ENCODE peak calls at places on chromosomes 4 and X, in six cellular contexts. V is tibial nerve, X is ovary, F is H54, I is esophagus squamous epithelium, H is lower leg skin. K is an unnamed sample.

GRCh38 chrX:22135994-22136684 is 104.0 kb downstream of the PHEX start:
- DNase-seq in V (peak; percentile 67), X (no peak), F (no peak), I (no peak), H (no peak), K (peak; percentile 57)

GRCh38 chr4:26786916-26787315 is 73.7 kb upstream of the STIM2 start:
- DNase-seq in V (no peak), X (no peak), F (no peak), I (no peak), H (no peak), K (no peak)

GRCh38 chr4:7041851-7042696 is 1.1 kb upstream of the TADA2B start:
- DNase-seq in V (peak; percentile 25), X (peak; percentile 44), F (peak; percentile 44), I (no peak), H (peak; percentile 90), K (peak; percentile 50)

GRCh38 chrX:53481093-53481492 is 46.9 kb upstream of the HSD17B10 start:
- DNase-seq in V (no peak), X (no peak), F (no peak), I (no peak), H (no peak), K (peak; percentile 12)

GRCh38 chr4:22515145-22515887 is 550 bp downstream of the ADGRA3 start:
- DNase-seq in V (peak; percentile 50), X (peak; percentile 58), F (peak; percentile 33), I (no peak), H (peak; percentile 90), K (peak; percentile 85)

GRCh38 chr4:150379454-150379853 is 202.5 kb upstream of the MAB21L2 start:
- DNase-seq in V (no peak), X (no peak), F (no peak), I (no peak), H (no peak), K (no peak)

GRCh38 chrX:71579990-71580380 is 1.7 kb downstream of the GCNA start:
- DNase-seq in V (no peak), X (no peak), F (no peak), I (no peak), H (no peak), K (no peak)

GRCh38 chr4:9762823-9763475 is 18.5 kb upstream of the DRD5 start:
- DNase-seq in V (peak; percentile 84), X (peak; percentile 51), F (peak; percentile 19), I (no peak), H (no peak), K (peak; percentile 57)

GRCh38 chr4:56077676-56078075 is 128.9 kb downstream of the CEP135 start:
- DNase-seq in V (no peak), X (no peak), F (no peak), I (no peak), H (no peak), K (no peak)

GRCh38 chrX:110317079-110317819 is 636 bp downstream of the AMMECR1 start:
- DNase-seq in V (peak; percentile 4), X (peak; percentile 22), F (peak; percentile 18), I (no peak), H (peak; percentile 87), K (peak; percentile 14)

GRCh38 chrX:106894392-106894909 is 8.7 kb downstream of the RIPPLY1 start:
- DNase-seq in V (peak; percentile 20), X (peak; percentile 51), F (peak; percentile 30), I (no peak), H (no peak), K (peak; percentile 44)

GRCh38 chr4:156946508-156947197 is 24.9 kb downstream of the PDGFC start:
- DNase-seq in V (peak; percentile 32), X (no peak), F (no peak), I (no peak), H (no peak), K (no peak)

DNA sequence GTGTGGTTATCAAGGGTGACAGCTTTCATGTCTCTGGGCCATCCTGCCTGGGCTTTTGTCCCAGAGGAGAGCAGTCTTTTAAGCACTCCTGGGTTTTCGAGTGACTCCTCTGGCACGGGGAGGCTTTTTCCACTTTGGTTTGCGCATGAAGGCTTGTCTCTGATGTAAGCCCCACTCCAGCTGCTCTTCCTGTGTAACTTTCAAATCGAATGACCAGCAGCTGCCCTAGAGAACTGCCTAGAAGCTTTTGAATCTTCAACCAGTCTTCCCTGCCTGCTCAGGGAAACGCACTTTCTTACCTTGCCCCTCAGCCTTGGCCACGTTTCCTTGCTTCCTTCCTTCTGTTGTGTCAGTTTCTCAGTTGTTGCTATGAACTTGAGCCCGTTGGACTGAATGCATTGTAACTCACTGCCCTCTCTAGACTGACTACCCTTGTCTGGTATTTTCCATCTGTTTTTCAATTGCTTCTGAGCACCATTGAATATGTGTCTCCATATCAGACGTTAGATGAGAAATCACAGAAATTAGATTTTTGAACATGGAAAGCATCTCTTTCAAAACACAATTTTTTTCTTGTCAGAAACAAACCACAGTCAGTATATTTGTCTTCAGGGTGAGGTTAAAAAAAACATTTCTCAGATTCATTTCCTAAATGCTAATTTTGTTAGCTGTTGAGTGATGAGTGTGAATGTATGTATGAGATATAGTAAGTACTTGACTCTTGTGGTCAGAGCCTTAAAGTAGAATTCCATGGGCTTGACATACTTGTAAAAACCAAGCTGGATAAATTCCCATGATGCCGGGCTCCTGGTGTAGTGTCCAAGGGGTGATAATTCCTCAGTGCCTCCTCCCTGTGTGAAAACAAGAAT is 45.4 kb downstream of the SLC9A6 start:
- DNase-seq in V (peak; percentile 52), X (no peak), F (no peak), I (no peak), H (no peak), K (peak; percentile 12)
- TF ChIP-seq POLR2A in V (no peak), X (no peak), F (no peak), I (no peak), H (no peak), K (no peak)

GRCh38 chrX:19874391-19875050 is 12.9 kb downstream of the SH3KBP1 start:
- DNase-seq in V (no peak), X (no peak), F (no peak), I (no peak), H (peak; percentile 31), K (no peak)
- TF ChIP-seq POLR2A in V (no peak), X (no peak), F (no peak), I (no peak), H (no peak), K (no peak)

DNA sequence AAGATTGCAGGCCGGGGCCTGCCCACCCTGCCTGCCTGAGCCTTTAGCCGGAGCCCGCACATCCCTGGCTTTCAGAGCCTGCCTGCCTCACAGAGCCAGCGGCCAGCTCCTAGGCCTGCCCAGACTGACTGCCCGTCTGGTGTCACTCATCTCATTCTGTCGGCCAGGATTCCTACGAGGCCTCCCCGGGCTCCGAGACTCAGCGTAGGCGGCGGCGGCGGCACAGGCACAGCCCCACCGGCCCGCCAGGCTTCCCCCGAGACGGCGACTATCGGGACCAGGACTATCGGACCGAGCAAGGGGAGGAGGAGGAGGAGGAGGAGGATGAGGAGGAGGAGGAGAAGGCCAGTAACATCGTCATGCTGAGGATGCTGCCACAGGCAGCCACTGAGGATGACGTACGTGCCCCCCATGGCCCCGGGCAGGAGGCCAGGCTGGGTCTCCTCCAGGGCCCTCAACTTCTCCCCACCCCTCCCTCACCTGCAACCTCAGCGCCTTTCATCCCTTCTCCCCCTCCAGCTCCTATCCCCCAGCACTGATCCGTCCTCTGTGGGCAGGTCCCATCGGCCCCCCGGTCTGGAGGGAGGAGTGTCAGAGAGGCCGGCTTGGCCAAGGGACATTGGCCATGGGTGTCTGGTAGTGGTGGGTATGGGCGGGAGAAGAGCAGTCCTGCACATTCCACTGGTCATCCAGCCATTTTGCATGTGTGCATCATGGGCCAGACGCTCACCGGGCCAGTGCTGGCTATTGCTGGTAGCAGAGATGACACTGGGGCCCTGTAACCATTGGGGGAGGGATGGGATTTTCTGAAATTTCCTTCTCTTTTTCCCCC is 22.6 kb upstream of the UBA1 start:
- DNase-seq in V (no peak), X (no peak), F (no peak), I (no peak), H (peak; percentile 79), K (peak; percentile 0)
- TF ChIP-seq POLR2A in V (no peak), X (no peak), F (no peak), I (no peak), H (no peak), K (no peak)

GRCh38 chr4:112277705-112278448 is 7.8 kb downstream of the TIFA start:
- DNase-seq in V (no peak), X (no peak), F (no peak), I (no peak), H (no peak), K (peak; percentile 22)

GRCh38 chr4:112277220-112277619 is 8.5 kb downstream of the TIFA start:
- DNase-seq in V (no peak), X (no peak), F (no peak), I (no peak), H (no peak), K (no peak)

GRCh38 chr4:112272292-112272691 is 13.4 kb downstream of the TIFA start:
- DNase-seq in V (no peak), X (no peak), F (no peak), I (no peak), H (no peak), K (no peak)

GRCh38 chr4:112276113-112276512 is 9.6 kb downstream of the TIFA start:
- DNase-seq in V (no peak), X (no peak), F (no peak), I (no peak), H (no peak), K (no peak)

DNA sequence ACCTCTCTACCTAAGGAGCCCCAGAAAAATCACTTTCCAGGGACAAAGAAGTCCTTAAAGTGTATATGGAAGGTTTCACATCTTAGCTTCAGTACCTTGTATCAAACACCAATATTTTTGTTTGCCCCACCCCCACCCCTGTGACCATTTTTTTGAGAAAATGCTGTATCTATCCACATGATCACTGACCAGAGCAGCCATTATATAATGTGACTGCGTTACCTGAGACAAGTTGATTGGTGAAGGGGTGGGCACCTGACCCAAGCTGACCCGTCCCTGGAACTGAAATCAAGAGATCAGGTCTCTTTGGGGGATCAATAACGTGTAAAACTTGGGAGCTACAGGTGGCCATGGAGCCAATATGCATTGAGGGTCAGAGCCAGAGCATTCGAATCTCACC is 10.7 kb downstream of the TIFA start:
- DNase-seq in V (no peak), X (no peak), F (no peak), I (no peak), H (no peak), K (no peak)
- TF ChIP-seq POLR2A in V (no peak), X (no peak), F (no peak), I (no peak), H (no peak), K (no peak)

DNA sequence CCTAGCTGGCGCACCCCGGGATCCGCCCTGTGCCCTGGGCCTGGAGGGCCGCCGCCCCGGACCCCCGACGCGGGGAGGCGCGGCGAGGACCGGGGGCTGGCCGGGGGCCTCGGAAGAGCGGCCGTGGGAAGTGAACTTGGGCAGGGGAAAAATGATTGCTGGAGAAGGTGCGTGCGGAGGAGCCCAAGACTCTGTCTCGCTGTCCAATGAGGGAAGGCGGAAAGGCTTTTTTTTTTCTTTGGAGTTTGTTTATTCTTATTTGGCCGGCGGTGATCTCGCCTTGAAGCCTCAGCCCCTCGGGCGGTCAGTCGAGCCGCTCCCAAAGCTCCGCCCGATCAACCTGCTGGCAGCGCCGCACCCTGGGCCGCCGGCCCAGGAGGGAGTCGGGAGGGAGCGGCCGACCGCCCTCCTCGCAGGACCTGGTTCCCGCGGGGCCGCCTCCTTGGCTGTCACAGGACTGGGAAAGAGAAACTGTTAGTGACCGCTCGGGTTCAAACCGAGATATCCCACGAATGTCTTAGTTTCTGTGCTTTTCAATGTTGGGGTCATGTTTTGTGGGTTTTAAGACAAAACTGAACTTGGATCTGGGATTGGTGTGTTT is 2.5 kb downstream of the CPEB2 start:
- DNase-seq in V (peak; percentile 71), X (peak; percentile 81), F (no peak), I (peak; percentile 3), H (peak; percentile 96), K (peak; percentile 88)
- TF ChIP-seq POLR2A in V (peak; percentile 22), X (peak; percentile 22), F (no peak), I (peak; percentile 28), H (no peak), K (peak; percentile 83)

K was measured in body of pancreas.